ENCODE peak calls at places on chromosomes 4 and X, in five cellular contexts. C is islet precursor cell; U is activated CD4-positive, alpha-beta T cell treated with anti-CD3 and anti-CD28 coated beads, Interleukin-2, amount 50 U/mL, for 1 hour; D is A172; E is WERI-Rb-1. Z is an unnamed sample.

GRCh38 chr4:111871802-111872201 is 273.5 kb upstream of the FAM241A start:
- DNase-seq in E (no peak), C (peak), U (no peak), D (no peak), Z (no peak)

GRCh38 chrX:134570899-134571298 is 87.4 kb downstream of the PLAC1 start:
- DNase-seq in E (no peak), U (no peak), C (no peak), D (no peak), Z (no peak)

GRCh38 chr4:61397174-61397573 is 197.0 kb downstream of the ADGRL3 start:
- DNase-seq in D (no peak), C (no peak), U (no peak), E (no peak), Z (peak)

GRCh38 chr4:122703868-122704267 is 28.6 kb upstream of the BBS12 start:
- DNase-seq in E (no peak), D (peak), C (peak), U (no peak), Z (no peak)

GRCh38 chr4:120007171-120007894 is 59.3 kb downstream of the MAD2L1 start:
- DNase-seq in C (no peak), D (peak), U (no peak), E (no peak), Z (peak)

GRCh38 chrX:9149831-9150230 is 115.9 kb upstream of the FAM9B start:
- DNase-seq in C (no peak), U (no peak), E (no peak), D (no peak), Z (no peak)

GRCh38 chrX:24643116-24643515 is 4.0 kb downstream of the PCYT1B start:
- DNase-seq in C (no peak), D (peak), E (no peak), U (no peak), Z (no peak)

GRCh38 chr4:137664055-137664405 is 131.7 kb upstream of the PCDH18 start:
- DNase-seq in D (peak), C (no peak), E (no peak), U (no peak), Z (no peak)

GRCh38 chr4:150235795-150236385 is 157.6 kb downstream of the DCLK2 start:
- DNase-seq in U (no peak), D (peak), E (no peak), C (no peak), Z (no peak)

GRCh38 chr4:149443537-149443936 is 372.1 kb downstream of the IQCM start:
- DNase-seq in U (no peak), D (no peak), E (no peak), C (no peak), Z (no peak)

GRCh38 chrX:44152867-44153266 is 179.7 kb upstream of the NDP start:
- DNase-seq in E (no peak), C (no peak), U (no peak), D (no peak), Z (peak)

GRCh38 chr4:139913398-139913990 is 240.5 kb downstream of the MAML3 start:
- DNase-seq in C (no peak), D (no peak), U (no peak), E (peak), Z (no peak)

GRCh38 chrX:92213781-92214180 is 434.6 kb downstream of the PCDH11X start:
- DNase-seq in U (no peak), C (no peak), D (no peak), E (no peak), Z (peak)

GRCh38 chrX:79154612-79155358 is 10.3 kb downstream of the GPR174 start:
- DNase-seq in U (no peak), D (no peak), E (no peak), C (no peak), Z (no peak)

GRCh38 chr4:42965326-42965725 is 72.8 kb downstream of the GRXCR1 start:
- DNase-seq in C (no peak), E (peak), U (no peak), D (no peak), Z (no peak)

GRCh38 chr4:15893967-15894366 is 44.6 kb downstream of the FGFBP1 start:
- DNase-seq in U (no peak), E (no peak), D (peak), C (peak), Z (peak)

GRCh38 chr4:15913631-15913970 is 24.9 kb downstream of the FGFBP1 start:
- DNase-seq in U (no peak), D (peak), E (no peak), C (peak), Z (peak)

GRCh38 chr4:173301518-173302201 is 32.5 kb downstream of the HMGB2 start:
- DNase-seq in E (no peak), D (peak), U (no peak), C (no peak), Z (peak)

GRCh38 chr4:66629927-66630326 is 915.4 kb downstream of the CENPC start:
- DNase-seq in E (no peak), C (no peak), U (no peak), D (no peak), Z (no peak)

GRCh38 chr4:33940281-33940680 is 2304.0 kb downstream of the ARAP2 start:
- DNase-seq in E (no peak), C (no peak), U (no peak), D (no peak), Z (no peak)

GRCh38 chr4:185859106-185859505 is 47.1 kb upstream of the SORBS2 start:
- DNase-seq in C (no peak), U (no peak), E (peak), D (peak), Z (no peak)

GRCh38 chrX:133745361-133745760 is 240.0 kb downstream of the GPC3 start:
- DNase-seq in C (no peak), E (no peak), U (no peak), D (no peak), Z (no peak)

GRCh38 chr4:32133141-32133540 is 1413.0 kb downstream of the PCDH7 start:
- DNase-seq in E (no peak), U (no peak), D (no peak), C (no peak), Z (no peak)

GRCh38 chr4:37666625-37667071 is 19.5 kb downstream of the RELL1 start:
- DNase-seq in U (no peak), C (peak), E (no peak), D (peak), Z (peak)

GRCh38 chr4:148852092-148852699 is 410.0 kb upstream of the NR3C2 start:
- DNase-seq in U (no peak), C (no peak), D (no peak), E (no peak), Z (no peak)

Z was measured in foreskin keratinocyte.